ENCODE peak calls at places on chromosomes 5 and 9, in six cellular contexts. V is NCI-H1930, B is HEK293T, T is H7, I is NCI-H69, R is caudate nucleus. O is an unnamed sample.

GRCh38 chr5:150108711-150109605 is 22.6 kb upstream of the CSF1R start:
- DNase-seq in V (no peak), B (no peak), T (peak), I (peak), R (no peak), O (no peak)

GRCh38 chr5:159917919-159918487 is 1.7 kb downstream of the ADRA1B start:
- DNase-seq in V (no peak), B (no peak), T (no peak), I (no peak), R (no peak), O (peak)

GRCh38 chr5:38330207-38330606 is 71.8 kb downstream of the EGFLAM start:
- DNase-seq in V (no peak), B (no peak), T (no peak), I (no peak), R (no peak), O (no peak)

GRCh38 chr5:71957431-71957934 is 149.8 kb upstream of the MAP1B start:
- DNase-seq in V (no peak), B (no peak), T (no peak), I (peak), R (no peak), O (no peak)

GRCh38 chr9:77743381-77743780 is 95.3 kb upstream of the GNA14 start:
- DNase-seq in V (no peak), B (no peak), T (no peak), I (no peak), R (no peak), O (no peak)

GRCh38 chr9:14198544-14199510 is 115.1 kb downstream of the NFIB start:
- DNase-seq in V (no peak), B (no peak), T (no peak), I (peak), R (no peak), O (no peak)

GRCh38 chr5:107636555-107636954 is 34.2 kb downstream of the EFNA5 start:
- DNase-seq in V (no peak), B (no peak), T (no peak), I (peak), R (no peak), O (no peak)

GRCh38 chr5:110852541-110852940 is 113.7 kb downstream of the SLC25A46 start:
- DNase-seq in V (no peak), B (no peak), T (no peak), I (no peak), R (no peak), O (no peak)

GRCh38 chr5:14250094-14250777 is 107.1 kb downstream of the TRIO start:
- DNase-seq in V (peak), B (peak), T (peak), I (peak), R (peak), O (peak)

GRCh38 chr5:159041754-159042153 is 58.0 kb downstream of the EBF1 start:
- DNase-seq in V (no peak), B (no peak), T (no peak), I (no peak), R (no peak), O (no peak)

GRCh38 chr9:1210954-1211353 is 160.8 kb downstream of the DMRT2 start:
- DNase-seq in V (no peak), B (no peak), T (no peak), I (no peak), R (no peak), O (no peak)

GRCh38 chr5:59222687-59223511 is 640.0 kb downstream of the RAB3C start:
- DNase-seq in V (no peak), B (no peak), T (no peak), I (peak), R (no peak), O (no peak)

GRCh38 chr5:123460296-123460729 is 37.1 kb upstream of the CEP120 start:
- DNase-seq in V (no peak), B (peak), T (no peak), I (peak), R (no peak), O (peak)

GRCh38 chr9:7536310-7536939 is 263.2 kb downstream of the DMAC1 start:
- DNase-seq in V (peak), B (peak), T (peak), I (peak), R (no peak), O (peak)

GRCh38 chr9:32403567-32403966 is 19.1 kb downstream of the ACO1 start:
- DNase-seq in V (no peak), B (no peak), T (no peak), I (no peak), R (no peak), O (no peak)

GRCh38 chr5:175456105-175456504 is 12.1 kb upstream of the DRD1 start:
- DNase-seq in V (no peak), B (no peak), T (no peak), I (no peak), R (no peak), O (no peak)

GRCh38 chr5:112418412-112419049 is 546 bp downstream of the EPB41L4A start:
- DNase-seq in V (no peak), B (no peak), T (no peak), I (peak), R (no peak), O (no peak)